ENCODE peak calls at places on chromosome 10, in seven cellular contexts. U is CD8-positive, alpha-beta T cell; D is upper lobe of right lung; Z is CD8-positive, alpha-beta memory T cell; V is tibial artery; C is CD4-positive, alpha-beta memory T cell; N is A673. K is an unnamed sample.

GRCh38 chr10:107803541-107803940 is 639.0 kb upstream of the SORCS1 start:
- DNase-seq in V (no peak), Z (no peak), U (no peak), D (no peak), N (no peak), C (no peak), K (no peak)

GRCh38 chr10:103367782-103368518 is at the start of gene TAF5:
- DNase-seq in N (peak; percentile 98), U (peak; percentile 84), C (peak; percentile 93), D (peak; percentile 94), Z (peak; percentile 79), V (peak; percentile 89), K (peak; percentile 90)

GRCh38 chr10:46992794-46993552 is 81.7 kb downstream of the PTPN20 start:
- DNase-seq in V (peak; percentile 62), Z (no peak), C (no peak), U (no peak), N (peak; percentile 55), D (peak; percentile 56), K (peak; percentile 66)

GRCh38 chr10:3791974-3792633 is 7.1 kb upstream of the KLF6 start:
- DNase-seq in Z (no peak), D (no peak), N (no peak), U (no peak), V (no peak), C (no peak), K (no peak)

GRCh38 chr10:75283150-75284096 is 47.7 kb upstream of the COMTD1 start:
- DNase-seq in N (peak; percentile 55), U (no peak), D (no peak), Z (no peak), V (no peak), C (no peak), K (peak; percentile 59)

GRCh38 chr10:28991326-28991725 is 297.5 kb upstream of the LYZL1 start:
- DNase-seq in V (no peak), Z (no peak), C (no peak), U (no peak), D (no peak), N (no peak), K (no peak)

GRCh38 chr10:88598060-88598459 is 11.5 kb downstream of the LIPJ start:
- DNase-seq in C (no peak), V (no peak), Z (no peak), U (no peak), N (no peak), D (no peak), K (no peak)

GRCh38 chr10:63414481-63415260 is 51.1 kb downstream of the JMJD1C start:
- DNase-seq in U (no peak), C (no peak), N (peak; percentile 23), Z (no peak), V (no peak), D (no peak), K (no peak)

GRCh38 chr10:95177429-95177828 is 16.6 kb upstream of the ACSM6 start:
- DNase-seq in U (no peak), D (no peak), Z (no peak), V (no peak), N (no peak), C (no peak), K (no peak)

GRCh38 chr10:49747303-49747646 is 14.8 kb downstream of the OGDHL start:
- DNase-seq in Z (no peak), U (no peak), C (no peak), N (no peak), V (no peak), D (no peak), K (no peak)

GRCh38 chr10:26725837-26726727 is 28.6 kb downstream of the PDSS1 start:
- DNase-seq in C (peak; percentile 53), Z (peak; percentile 25), U (peak; percentile 29), N (peak; percentile 71), D (peak; percentile 76), V (no peak), K (no peak)

GRCh38 chr10:103544657-103545310 is 51.3 kb downstream of the NEURL1 start:
- DNase-seq in U (no peak), N (no peak), C (no peak), V (no peak), Z (no peak), D (peak; percentile 31), K (no peak)

GRCh38 chr10:11907914-11908313 is 84.8 kb downstream of the PROSER2 start:
- DNase-seq in D (no peak), V (no peak), U (no peak), N (no peak), Z (no peak), C (no peak), K (no peak)

GRCh38 chr10:46526682-46527038 is 29.8 kb downstream of the GPRIN2 start:
- DNase-seq in D (peak; percentile 72), Z (no peak), N (peak; percentile 42), C (no peak), U (no peak), V (peak; percentile 17), K (no peak)

GRCh38 chr10:71268247-71268691 is 50.8 kb upstream of the SLC29A3 start:
- DNase-seq in Z (no peak), D (no peak), N (no peak), C (no peak), U (no peak), V (no peak), K (no peak)

GRCh38 chr10:115985696-115986095 is 287.3 kb downstream of the GFRA1 start:
- DNase-seq in U (no peak), C (no peak), Z (no peak), N (no peak), D (no peak), V (no peak), K (no peak)

GRCh38 chr10:110525349-110526260 is 27.9 kb downstream of the DUSP5 start:
- DNase-seq in U (no peak), N (no peak), D (no peak), V (no peak), Z (no peak), C (no peak), K (peak; percentile 53)

GRCh38 chr10:59907918-59908807 is 1.8 kb upstream of the CCDC6 start:
- DNase-seq in N (peak; percentile 88), C (peak; percentile 38), U (no peak), V (peak; percentile 81), D (no peak), Z (no peak), K (peak; percentile 84)

GRCh38 chr10:34139559-34139958 is 675.5 kb downstream of the PARD3 start:
- DNase-seq in D (no peak), C (no peak), N (peak; percentile 9), Z (no peak), V (no peak), U (no peak), K (no peak)

GRCh38 chr10:22427890-22428571 is 82.7 kb downstream of the SPAG6 start:
- DNase-seq in U (no peak), C (no peak), V (no peak), D (no peak), Z (no peak), N (peak; percentile 90), K (no peak)

GRCh38 chr10:110852255-110852896 is 19.4 kb upstream of the PDCD4 start:
- DNase-seq in D (no peak), Z (no peak), N (no peak), V (no peak), U (no peak), C (no peak), K (no peak)

GRCh38 chr10:132554991-132555647 is 17.5 kb downstream of the INPP5A start:
- DNase-seq in N (no peak), Z (no peak), U (peak; percentile 51), D (peak; percentile 73), C (peak; percentile 33), V (no peak), K (no peak)

GRCh38 chr10:114698271-114699185 is 40.5 kb upstream of the ABLIM1 start:
- DNase-seq in N (no peak), V (no peak), C (no peak), U (no peak), D (no peak), Z (no peak), K (no peak)

DNA sequence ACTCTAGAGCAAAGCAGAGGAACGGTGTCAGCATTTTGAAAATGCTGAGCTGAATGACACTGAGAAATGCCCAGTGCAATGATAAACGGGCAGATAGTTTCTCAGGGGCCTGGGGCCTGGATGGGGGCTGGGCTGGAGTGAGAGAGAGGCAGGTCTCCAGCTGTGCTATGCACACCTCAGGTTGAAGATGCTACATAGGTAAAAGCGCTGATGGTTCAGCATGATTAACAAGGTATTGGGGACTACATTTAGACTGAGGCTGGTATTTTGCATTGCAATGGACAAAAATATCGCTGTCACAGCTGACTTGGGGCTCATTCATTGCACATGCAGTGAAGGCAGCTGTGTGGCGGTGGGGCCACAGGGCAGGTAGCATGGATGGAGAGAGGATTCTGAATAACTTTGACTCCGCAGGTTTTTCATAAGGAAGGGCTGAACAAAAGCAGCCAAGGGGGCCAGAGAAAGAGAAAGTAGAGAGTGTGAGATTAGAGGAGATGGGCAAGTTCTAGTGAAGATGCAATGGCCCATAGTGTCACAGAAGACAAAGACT is 290.8 kb upstream of the ZNF32 start:
- DNase-seq in Z (no peak), D (no peak), V (no peak), U (no peak), N (no peak), C (no peak), K (no peak)
- H3K4me3 ChIP-seq in Z (no peak overlapping the region), D (no peak overlapping the region), V (no peak overlapping the region), U (no peak overlapping the region), N (no peak overlapping the region), C (no peak overlapping the region), K (no peak overlapping the region)

GRCh38 chr10:68813554-68813953 is 13.8 kb upstream of the STOX1 start:
- DNase-seq in C (no peak), V (no peak), U (no peak), D (no peak), N (peak; percentile 70), Z (no peak), K (no peak)
- H3K27ac ChIP-seq in C (no peak overlapping the region), V (no peak overlapping the region), U (no peak overlapping the region), D (no peak overlapping the region), N (peak overlapping the region; percentile 8), Z (no peak overlapping the region), K (no peak overlapping the region)

DNA sequence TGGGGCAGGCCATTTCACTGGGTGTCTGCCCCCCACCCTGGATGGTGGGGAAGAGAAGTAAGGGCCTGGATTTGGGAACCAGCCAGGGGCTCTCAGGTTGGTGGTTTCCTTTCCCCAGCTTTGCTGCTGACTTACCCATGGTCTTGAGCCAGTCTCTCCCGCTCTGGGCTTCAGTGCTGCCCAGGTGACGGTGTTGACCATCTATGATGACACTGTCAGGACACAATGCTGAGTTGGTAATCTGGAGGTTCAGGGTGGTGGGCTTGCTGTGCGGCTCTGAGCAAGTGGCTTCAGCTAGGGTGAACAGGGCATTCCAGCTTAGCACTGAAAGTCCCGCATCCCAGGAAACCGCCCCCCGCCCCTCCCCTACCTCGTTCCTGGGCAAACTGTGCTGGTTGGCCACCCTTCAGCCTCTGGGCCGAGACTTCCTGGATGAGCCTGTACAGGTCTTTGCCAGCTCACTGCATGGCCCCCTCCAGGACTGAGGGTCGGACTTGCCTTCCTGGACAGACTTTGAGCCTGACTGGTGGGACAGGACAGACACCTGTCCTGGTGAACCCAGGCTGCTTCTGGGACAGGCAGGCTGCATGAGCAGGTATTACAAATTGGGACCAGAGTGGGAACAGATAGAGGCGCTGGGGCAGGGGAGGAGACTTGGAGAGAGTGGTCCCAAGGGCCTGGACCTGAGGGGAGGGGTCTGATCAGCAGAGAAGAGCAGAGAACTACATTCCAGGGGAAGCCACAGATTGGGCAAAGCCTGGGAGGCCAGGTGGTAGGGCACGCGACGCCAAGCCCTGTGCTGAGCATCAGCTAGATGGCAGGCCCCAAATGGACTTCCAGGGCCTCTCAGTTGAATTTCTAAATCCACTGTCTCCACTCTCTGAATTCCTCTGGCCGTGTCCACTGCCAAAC is 19.9 kb upstream of the ZMIZ1 start:
- DNase-seq in N (no peak), C (no peak), Z (no peak), D (peak; percentile 59), V (peak; percentile 17), U (no peak), K (no peak)
- H3K4me3 ChIP-seq in N (no peak overlapping the region), C (peak overlapping the region; percentile 40), Z (peak overlapping the region; percentile 54), D (no peak overlapping the region), V (no peak overlapping the region), U (peak overlapping the region; percentile 53), K (no peak overlapping the region)

GRCh38 chr10:124709862-124710261 is 34.3 kb downstream of the FAM53B start:
- DNase-seq in D (peak; percentile 90), N (no peak), Z (no peak), V (peak; percentile 76), C (no peak), U (no peak), K (peak; percentile 85)
- H3K27ac ChIP-seq in D (peak overlapping the region; percentile 55), N (no peak overlapping the region), Z (no peak overlapping the region), V (peak overlapping the region; percentile 27), C (peak overlapping the region; percentile 90), U (no peak overlapping the region), K (peak overlapping the region; percentile 51)